ENCODE peak calls at places on chromosomes 13 and 19, in seven cellular contexts. J, Z, N, C, V, L and K are unnamed samples.

GRCh38 chr13:53201454-53202225 is 173.0 kb downstream of the OLFM4 start:
- DNase-seq in J (no peak), Z (no peak), N (peak; percentile 47), C (no peak), V (no peak), L (no peak), K (no peak)

GRCh38 chr13:24208314-24208713 is 47.8 kb downstream of the SPATA13 start:
- DNase-seq in J (no peak), Z (no peak), N (no peak), C (peak; percentile 60), V (no peak), L (no peak), K (no peak)

GRCh38 chr13:59043016-59043415 is 1120.7 kb downstream of the DIAPH3 start:
- DNase-seq in J (no peak), Z (no peak), N (no peak), C (no peak), V (no peak), L (no peak), K (no peak)

GRCh38 chr13:93915269-93915809 is 564.1 kb downstream of the DCT start:
- DNase-seq in J (no peak), Z (no peak), N (no peak), C (no peak), V (no peak), L (no peak), K (no peak)

GRCh38 chr13:71798723-71799122 is 68.3 kb downstream of the DACH1 start:
- DNase-seq in J (no peak), Z (no peak), N (no peak), C (no peak), V (no peak), L (no peak), K (no peak)

GRCh38 chr19:44582581-44583265 is 30.6 kb upstream of the IGSF23 start:
- DNase-seq in J (no peak), Z (no peak), N (no peak), C (no peak), V (no peak), L (no peak), K (no peak)

GRCh38 chr19:14407889-14408640 is 11.1 kb downstream of the DDX39A start:
- DNase-seq in J (no peak), Z (no peak), N (no peak), C (no peak), V (no peak), L (no peak), K (no peak)

GRCh38 chr19:1674293-1674679 is 21.9 kb upstream of the TCF3 start:
- DNase-seq in J (no peak), Z (no peak), N (no peak), C (no peak), V (no peak), L (no peak), K (no peak)

GRCh38 chr13:97223711-97224461 is 1.8 kb downstream of the MBNL2 start:
- DNase-seq in J (no peak), Z (no peak), N (peak; percentile 44), C (peak; percentile 78), V (no peak), L (no peak), K (peak; percentile 59)

GRCh38 chr19:38993271-38993670 is 17.7 kb upstream of the FBXO17 start:
- DNase-seq in J (no peak), Z (no peak), N (no peak), C (peak; percentile 62), V (no peak), L (no peak), K (no peak)

GRCh38 chr13:109389892-109390345 is 396.5 kb downstream of the IRS2 start:
- DNase-seq in J (no peak), Z (no peak), N (no peak), C (no peak), V (no peak), L (no peak), K (no peak)

GRCh38 chr13:113138792-113139551 is 16.4 kb downstream of the F10 start:
- DNase-seq in J (no peak), Z (no peak), N (no peak), C (no peak), V (no peak), L (no peak), K (peak; percentile 38)

GRCh38 chr19:10871711-10872550 is 578 bp downstream of the CARM1 start:
- DNase-seq in J (no peak), Z (peak; percentile 20), N (peak; percentile 54), C (no peak), V (no peak), L (peak; percentile 3), K (peak; percentile 79)

GRCh38 chr19:11050323-11051114 is 38.7 kb upstream of the LDLR start:
- DNase-seq in J (no peak), Z (no peak), N (no peak), C (no peak), V (no peak), L (no peak), K (no peak)

GRCh38 chr19:39398297-39398864 is 7.2 kb downstream of the MED29 start:
- DNase-seq in J (no peak), Z (peak; percentile 43), N (no peak), C (no peak), V (no peak), L (no peak), K (peak; percentile 68)

GRCh38 chr13:55893541-55893940 is 1247.2 kb upstream of the PRR20A start:
- DNase-seq in J (no peak), Z (no peak), N (no peak), C (no peak), V (no peak), L (no peak), K (no peak)

GRCh38 chr19:46107371-46107770 is 17.1 kb downstream of the IGFL3 start:
- DNase-seq in J (no peak), Z (no peak), N (no peak), C (no peak), V (no peak), L (no peak), K (no peak)

GRCh38 chr13:33931397-33931987 is 113.5 kb downstream of the RFC3 start:
- DNase-seq in J (no peak), Z (no peak), N (no peak), C (no peak), V (no peak), L (no peak), K (no peak)

GRCh38 chr19:30369833-30370232 is 2.4 kb upstream of the ZNF536 start:
- DNase-seq in J (no peak), Z (no peak), N (no peak), C (no peak), V (no peak), L (no peak), K (no peak)

GRCh38 chr13:26529441-26529840 is 28.0 kb upstream of the WASF3 start:
- DNase-seq in J (no peak), Z (no peak), N (no peak), C (peak; percentile 34), V (no peak), L (peak; percentile 4), K (peak; percentile 29)